ENCODE peak calls at places on chromosomes 2 and 18, in eight cellular contexts. One of them, this sample, is unnamed.

GRCh38 chr2:50401772-50402653 is 629.9 kb downstream of the NRXN1 start:
- DNase-seq in psoas muscle: no peak
- DNase-seq in esophagus muscularis mucosa: no peak
- DNase-seq in uterus: no peak
- DNase-seq in AG10803: peak
- DNase-seq in kidney: no peak
- DNase-seq in left ventricle myocardium inferior: no peak
- DNase-seq in suprapubic skin: no peak
- DNase-seq in this sample: no peak

GRCh38 chr18:12038661-12039417 is 54.8 kb upstream of the ANKRD62 start:
- DNase-seq in esophagus muscularis mucosa: peak
- DNase-seq in AG10803: peak
- DNase-seq in uterus: peak
- DNase-seq in kidney: peak
- DNase-seq in left ventricle myocardium inferior: peak
- DNase-seq in psoas muscle: peak
- DNase-seq in suprapubic skin: peak
- DNase-seq in this sample: peak

GRCh38 chr2:219684721-219685689 is 57.6 kb downstream of the SLC4A3 start:
- DNase-seq in esophagus muscularis mucosa: no peak
- DNase-seq in AG10803: peak
- DNase-seq in suprapubic skin: no peak
- DNase-seq in psoas muscle: peak
- DNase-seq in left ventricle myocardium inferior: peak
- DNase-seq in uterus: peak
- DNase-seq in kidney: peak
- DNase-seq in this sample: peak

GRCh38 chr2:79994161-79994560 is 310.4 kb downstream of the LRRTM1 start:
- DNase-seq in uterus: no peak
- DNase-seq in psoas muscle: no peak
- DNase-seq in esophagus muscularis mucosa: no peak
- DNase-seq in left ventricle myocardium inferior: no peak
- DNase-seq in kidney: no peak
- DNase-seq in AG10803: peak
- DNase-seq in suprapubic skin: no peak
- DNase-seq in this sample: no peak

GRCh38 chr18:42157420-42157819 is 202.4 kb downstream of the PIK3C3 start:
- DNase-seq in uterus: no peak
- DNase-seq in AG10803: no peak
- DNase-seq in psoas muscle: no peak
- DNase-seq in suprapubic skin: no peak
- DNase-seq in left ventricle myocardium inferior: no peak
- DNase-seq in kidney: no peak
- DNase-seq in esophagus muscularis mucosa: no peak
- DNase-seq in this sample: no peak

GRCh38 chr18:63679820-63680606 is 18.3 kb upstream of the SERPINB3 start:
- DNase-seq in esophagus muscularis mucosa: no peak
- DNase-seq in left ventricle myocardium inferior: no peak
- DNase-seq in psoas muscle: no peak
- DNase-seq in uterus: no peak
- DNase-seq in AG10803: no peak
- DNase-seq in suprapubic skin: no peak
- DNase-seq in kidney: no peak
- DNase-seq in this sample: no peak

GRCh38 chr18:37481491-37481890 is 84.1 kb downstream of the CELF4 start:
- DNase-seq in kidney: no peak
- DNase-seq in left ventricle myocardium inferior: no peak
- DNase-seq in esophagus muscularis mucosa: no peak
- DNase-seq in suprapubic skin: no peak
- DNase-seq in AG10803: no peak
- DNase-seq in psoas muscle: no peak
- DNase-seq in uterus: no peak
- DNase-seq in this sample: no peak

GRCh38 chr2:224816816-224817215 is 100.7 kb upstream of the CCDC195 start:
- DNase-seq in suprapubic skin: no peak
- DNase-seq in psoas muscle: no peak
- DNase-seq in AG10803: peak
- DNase-seq in uterus: no peak
- DNase-seq in left ventricle myocardium inferior: no peak
- DNase-seq in esophagus muscularis mucosa: no peak
- DNase-seq in kidney: no peak
- DNase-seq in this sample: no peak

GRCh38 chr2:84919885-84920580 is 14.6 kb downstream of the TMSB10 start:
- DNase-seq in AG10803: peak
- DNase-seq in psoas muscle: peak
- DNase-seq in uterus: peak
- DNase-seq in esophagus muscularis mucosa: no peak
- DNase-seq in kidney: peak
- DNase-seq in left ventricle myocardium inferior: no peak
- DNase-seq in suprapubic skin: no peak
- DNase-seq in this sample: no peak

GRCh38 chr2:73307720-73308119 is 14.4 kb upstream of the EGR4 start:
- DNase-seq in suprapubic skin: no peak
- DNase-seq in kidney: no peak
- DNase-seq in AG10803: no peak
- DNase-seq in esophagus muscularis mucosa: peak
- DNase-seq in psoas muscle: no peak
- DNase-seq in uterus: no peak
- DNase-seq in left ventricle myocardium inferior: no peak
- DNase-seq in this sample: no peak

GRCh38 chr2:18479901-18480369 is 80.5 kb downstream of the RDH14 start:
- DNase-seq in esophagus muscularis mucosa: no peak
- DNase-seq in AG10803: peak
- DNase-seq in uterus: no peak
- DNase-seq in kidney: no peak
- DNase-seq in left ventricle myocardium inferior: peak
- DNase-seq in psoas muscle: peak
- DNase-seq in suprapubic skin: peak
- DNase-seq in this sample: no peak

GRCh38 chr2:205709319-205709718 is 27.0 kb downstream of the NRP2 start:
- DNase-seq in suprapubic skin: no peak
- DNase-seq in left ventricle myocardium inferior: no peak
- DNase-seq in AG10803: no peak
- DNase-seq in psoas muscle: no peak
- DNase-seq in esophagus muscularis mucosa: no peak
- DNase-seq in kidney: no peak
- DNase-seq in uterus: no peak
- DNase-seq in this sample: no peak

GRCh38 chr2:205704101-205704741 is 21.9 kb downstream of the NRP2 start:
- DNase-seq in left ventricle myocardium inferior: no peak
- DNase-seq in psoas muscle: no peak
- DNase-seq in uterus: no peak
- DNase-seq in AG10803: peak
- DNase-seq in kidney: no peak
- DNase-seq in esophagus muscularis mucosa: no peak
- DNase-seq in suprapubic skin: no peak
- DNase-seq in this sample: no peak

GRCh38 chr2:205708231-205708631 is 25.9 kb downstream of the NRP2 start:
- DNase-seq in left ventricle myocardium inferior: no peak
- DNase-seq in suprapubic skin: no peak
- DNase-seq in uterus: no peak
- DNase-seq in psoas muscle: no peak
- DNase-seq in kidney: no peak
- DNase-seq in AG10803: peak
- DNase-seq in esophagus muscularis mucosa: no peak
- DNase-seq in this sample: no peak

GRCh38 chr2:205705511-205706397 is 23.5 kb downstream of the NRP2 start:
- DNase-seq in left ventricle myocardium inferior: no peak
- DNase-seq in AG10803: no peak
- DNase-seq in esophagus muscularis mucosa: no peak
- DNase-seq in kidney: no peak
- DNase-seq in suprapubic skin: no peak
- DNase-seq in psoas muscle: no peak
- DNase-seq in uterus: no peak
- DNase-seq in this sample: no peak

GRCh38 chr2:205706769-205707375 is 24.6 kb downstream of the NRP2 start:
- DNase-seq in psoas muscle: peak
- DNase-seq in esophagus muscularis mucosa: no peak
- DNase-seq in suprapubic skin: no peak
- DNase-seq in kidney: peak
- DNase-seq in left ventricle myocardium inferior: peak
- DNase-seq in uterus: peak
- DNase-seq in AG10803: peak
- DNase-seq in this sample: no peak
- H3K4me3 ChIP-seq in psoas muscle: no peak
- H3K4me3 ChIP-seq in esophagus muscularis mucosa: no peak
- H3K4me3 ChIP-seq in suprapubic skin: no peak
- H3K4me3 ChIP-seq in kidney: no peak
- H3K4me3 ChIP-seq in left ventricle myocardium inferior: no peak
- H3K4me3 ChIP-seq in uterus: no peak
- H3K4me3 ChIP-seq in AG10803: peak
- H3K4me3 ChIP-seq in this sample: no peak

DNA sequence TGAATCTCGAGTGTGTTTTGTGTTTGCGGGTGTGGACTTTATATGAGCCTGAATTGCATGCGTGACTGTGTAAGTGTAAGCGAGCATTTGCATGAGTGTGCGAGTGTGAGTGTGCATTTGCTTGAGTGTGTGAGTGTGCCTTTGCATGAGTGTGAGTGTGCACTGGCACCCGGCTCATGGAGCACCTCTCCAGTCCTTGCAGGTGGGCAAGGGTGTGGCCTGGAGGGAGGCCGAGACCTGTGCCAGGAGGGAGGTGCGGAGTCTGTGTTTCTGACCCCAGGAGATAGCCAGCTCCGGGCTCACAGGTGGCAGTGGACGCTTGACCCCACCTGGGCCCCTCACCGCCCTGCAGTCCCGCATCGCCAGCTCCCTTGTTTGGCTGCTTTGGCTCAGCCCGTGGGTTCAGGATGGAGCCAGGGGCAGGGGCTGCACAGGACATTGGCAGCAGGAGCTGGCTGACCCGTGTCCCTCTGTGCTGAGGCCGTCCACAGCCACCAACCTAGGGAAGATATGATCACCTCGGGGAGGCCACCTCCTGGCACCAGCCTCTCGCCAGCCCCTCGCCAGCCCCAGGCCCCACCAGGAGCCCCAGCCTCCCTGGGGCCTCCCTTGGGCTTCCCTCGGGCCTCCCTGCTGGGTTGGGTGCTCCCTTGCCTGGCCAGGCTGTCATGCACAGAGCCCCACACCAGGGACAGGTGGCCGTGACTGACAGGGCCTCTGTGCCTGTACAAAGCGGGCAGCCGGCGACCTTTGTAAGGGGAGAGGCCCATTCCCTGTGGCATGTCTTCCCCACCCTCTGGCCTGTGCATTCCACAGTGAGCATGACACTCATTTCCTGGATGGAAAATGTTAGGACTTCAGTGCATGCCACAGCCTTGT is 81.6 kb downstream of the PTGR3 start:
- DNase-seq in kidney: peak
- DNase-seq in left ventricle myocardium inferior: no peak
- DNase-seq in AG10803: no peak
- DNase-seq in suprapubic skin: peak
- DNase-seq in esophagus muscularis mucosa: peak
- DNase-seq in uterus: no peak
- DNase-seq in psoas muscle: no peak
- DNase-seq in this sample: no peak
- TF ChIP-seq CTCF in kidney: no peak
- TF ChIP-seq CTCF in left ventricle myocardium inferior: no peak
- TF ChIP-seq CTCF in AG10803: no peak
- TF ChIP-seq CTCF in suprapubic skin: no peak
- TF ChIP-seq CTCF in esophagus muscularis mucosa: no peak
- TF ChIP-seq CTCF in uterus: no peak
- TF ChIP-seq CTCF in psoas muscle: no peak
- TF ChIP-seq CTCF in this sample: no peak

GRCh38 chr2:128315122-128315828 is 3.4 kb downstream of the HS6ST1 start:
- DNase-seq in esophagus muscularis mucosa: peak
- DNase-seq in AG10803: no peak
- DNase-seq in kidney: peak
- DNase-seq in left ventricle myocardium inferior: peak
- DNase-seq in psoas muscle: peak
- DNase-seq in suprapubic skin: peak
- DNase-seq in uterus: no peak
- DNase-seq in this sample: no peak
- H3K4me3 ChIP-seq in esophagus muscularis mucosa: peak
- H3K4me3 ChIP-seq in AG10803: no peak
- H3K4me3 ChIP-seq in kidney: peak
- H3K4me3 ChIP-seq in left ventricle myocardium inferior: no peak
- H3K4me3 ChIP-seq in psoas muscle: peak
- H3K4me3 ChIP-seq in suprapubic skin: peak
- H3K4me3 ChIP-seq in uterus: no peak
- H3K4me3 ChIP-seq in this sample: no peak

DNA sequence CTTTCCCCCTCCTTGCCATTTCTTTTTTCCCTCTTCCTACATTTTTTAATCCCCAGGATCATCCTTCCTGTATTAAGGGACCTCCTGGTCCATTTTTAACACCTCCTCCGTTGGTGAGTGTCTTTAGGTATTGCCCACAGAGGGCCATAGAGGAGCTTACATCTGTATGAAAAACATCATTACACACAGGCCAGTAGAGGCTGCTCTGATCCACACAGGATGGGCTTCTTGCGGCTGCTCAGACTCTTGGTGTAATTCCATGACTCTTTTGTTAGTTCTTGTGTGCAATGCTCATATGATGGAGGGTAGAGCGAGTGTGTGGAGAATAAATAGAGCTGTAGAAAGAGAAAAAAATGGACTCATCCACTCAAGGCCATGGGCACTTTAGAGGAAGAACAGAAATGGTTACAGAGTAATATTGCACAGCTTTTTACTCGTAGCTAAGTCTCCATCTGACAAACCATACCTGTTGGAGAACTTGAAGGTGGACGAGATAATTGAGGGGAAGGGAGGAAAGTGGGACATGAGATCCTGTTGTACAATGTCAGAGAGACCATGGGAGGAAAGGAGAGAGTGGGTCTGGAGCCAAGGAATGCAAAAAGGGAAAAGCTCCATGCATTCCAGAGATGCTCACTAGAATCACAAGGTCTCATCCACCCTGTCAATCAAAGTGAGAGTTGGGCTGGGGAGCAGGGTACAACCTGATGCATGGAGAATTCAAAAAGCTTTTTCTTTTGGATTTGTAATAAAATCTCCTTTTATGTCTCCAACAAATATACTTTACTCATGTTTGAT is 129.7 kb upstream of the TNP1 start:
- DNase-seq in AG10803: peak
- DNase-seq in suprapubic skin: no peak
- DNase-seq in psoas muscle: no peak
- DNase-seq in esophagus muscularis mucosa: peak
- DNase-seq in kidney: no peak
- DNase-seq in uterus: no peak
- DNase-seq in left ventricle myocardium inferior: no peak
- DNase-seq in this sample: no peak
- TF ChIP-seq CTCF in AG10803: peak
- TF ChIP-seq CTCF in suprapubic skin: no peak
- TF ChIP-seq CTCF in psoas muscle: no peak
- TF ChIP-seq CTCF in esophagus muscularis mucosa: no peak
- TF ChIP-seq CTCF in kidney: peak
- TF ChIP-seq CTCF in uterus: no peak
- TF ChIP-seq CTCF in left ventricle myocardium inferior: peak
- TF ChIP-seq CTCF in this sample: no peak

DNA sequence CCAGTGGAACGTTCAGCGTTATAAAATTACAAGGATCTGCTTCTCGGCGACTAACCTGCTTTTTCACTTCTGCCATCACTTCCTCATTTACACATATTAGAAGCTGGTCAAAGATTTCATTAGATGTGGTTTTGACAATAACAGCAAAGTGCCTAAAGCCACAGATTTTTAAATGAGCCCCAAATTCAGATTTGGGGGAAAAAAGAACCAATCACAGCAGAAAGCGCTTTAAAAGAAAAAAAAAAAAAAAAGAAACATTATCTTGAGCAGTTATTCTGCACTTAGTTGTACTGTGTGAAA is 167.4 kb downstream of the TCF4 start:
- DNase-seq in left ventricle myocardium inferior: no peak
- DNase-seq in suprapubic skin: no peak
- DNase-seq in AG10803: no peak
- DNase-seq in esophagus muscularis mucosa: no peak
- DNase-seq in kidney: no peak
- DNase-seq in uterus: no peak
- DNase-seq in psoas muscle: no peak
- DNase-seq in this sample: no peak
- H3K4me3 ChIP-seq in left ventricle myocardium inferior: peak
- H3K4me3 ChIP-seq in suprapubic skin: peak
- H3K4me3 ChIP-seq in AG10803: peak
- H3K4me3 ChIP-seq in esophagus muscularis mucosa: peak
- H3K4me3 ChIP-seq in kidney: no peak
- H3K4me3 ChIP-seq in uterus: peak
- H3K4me3 ChIP-seq in psoas muscle: peak
- H3K4me3 ChIP-seq in this sample: peak

This sample was measured in thoracic aorta.